ENCODE peak calls at places on chromosomes 13 and 19, in six cellular contexts. P, J, Q, E, X and W are unnamed samples.

GRCh38 chr13:30017880-30018279 is 167.5 kb upstream of the UBL3 start:
- DNase-seq in J (no peak), Q (no peak), E (no peak), P (no peak), X (no peak), W (no peak)

GRCh38 chr19:18477042-18477760 is 39.3 kb upstream of the ISYNA1 start:
- DNase-seq in P (no peak), X (no peak), J (no peak), Q (no peak), E (no peak), W (no peak)

GRCh38 chr19:4444765-4445741 is 12.5 kb downstream of the UBXN6 start:
- DNase-seq in E (no peak), P (no peak), X (no peak), J (no peak), Q (no peak), W (no peak)

GRCh38 chr13:28442872-28443271 is 52.1 kb downstream of the FLT1 start:
- DNase-seq in P (no peak), E (no peak), Q (no peak), X (no peak), J (no peak), W (no peak)

GRCh38 chr13:84821261-84821660 is 939.0 kb upstream of the SLITRK1 start:
- DNase-seq in Q (no peak), P (no peak), J (no peak), E (no peak), X (no peak), W (no peak)

GRCh38 chr19:3868770-3869456 is at the start of gene ZFR2:
- DNase-seq in P (no peak), Q (no peak), J (no peak), E (no peak), X (no peak), W (no peak)

GRCh38 chr19:56132316-56132822 is 8.7 kb upstream of the ZNF444 start:
- DNase-seq in E (no peak), X (no peak), Q (no peak), P (no peak), J (no peak), W (no peak)

GRCh38 chr19:43780706-43781525 is at the start of gene KCNN4:
- DNase-seq in Q (peak), P (peak), J (peak), X (peak), E (peak), W (peak)

GRCh38 chr13:25232937-25233515 is 54.3 kb downstream of the MTMR6 start:
- DNase-seq in J (no peak), Q (peak), X (no peak), E (no peak), P (peak), W (peak)

GRCh38 chr13:38687246-38688229 is 661 bp downstream of the FREM2 start:
- DNase-seq in J (no peak), P (peak), X (no peak), Q (no peak), E (no peak), W (peak)

GRCh38 chr19:18985257-18985656 is 44.2 kb upstream of the HOMER3 start:
- DNase-seq in P (no peak), X (no peak), E (no peak), J (no peak), Q (no peak), W (no peak)

GRCh38 chr19:17788632-17789031 is 6.3 kb upstream of the B3GNT3 start:
- DNase-seq in E (no peak), Q (no peak), X (no peak), P (no peak), J (no peak), W (no peak)

GRCh38 chr13:98541701-98542203 is 35.2 kb downstream of the STK24 start:
- DNase-seq in P (no peak), X (no peak), E (no peak), Q (no peak), J (no peak), W (no peak)
- TF ChIP-seq CTCF in P (no peak), X (no peak), E (no peak), Q (no peak), J (no peak), W (no peak)

GRCh38 chr19:14434157-14434501 is 1.0 kb downstream of the PKN1 start:
- DNase-seq in Q (no peak), J (no peak), X (peak), P (no peak), E (no peak), W (no peak)
- TF ChIP-seq CTCF in Q (no peak), J (no peak), X (no peak), P (no peak), E (no peak), W (no peak)

DNA sequence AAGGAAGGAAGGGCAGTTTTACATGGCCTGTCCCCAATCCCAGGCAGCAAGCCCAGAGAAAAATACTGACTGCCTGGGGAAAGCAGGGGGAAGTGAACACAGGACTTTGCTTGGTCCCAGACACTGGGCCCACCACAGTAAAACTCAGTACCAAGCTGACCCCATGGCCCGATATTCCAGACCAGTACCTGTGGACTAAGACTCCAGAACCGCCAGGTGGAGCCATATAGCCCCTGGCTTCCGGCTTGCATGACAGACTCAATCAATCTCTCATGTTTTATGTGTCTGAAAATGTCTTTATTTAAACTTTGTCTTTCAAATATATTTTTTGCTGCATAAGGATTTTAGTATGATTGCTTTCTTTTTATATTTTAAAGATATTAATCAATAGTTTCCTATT is 767.9 kb upstream of the SLITRK6 start:
- DNase-seq in Q (no peak), X (no peak), E (no peak), J (no peak), P (no peak), W (no peak)
- TF ChIP-seq CTCF in Q (no peak), X (no peak), E (no peak), J (no peak), P (peak), W (peak)

DNA sequence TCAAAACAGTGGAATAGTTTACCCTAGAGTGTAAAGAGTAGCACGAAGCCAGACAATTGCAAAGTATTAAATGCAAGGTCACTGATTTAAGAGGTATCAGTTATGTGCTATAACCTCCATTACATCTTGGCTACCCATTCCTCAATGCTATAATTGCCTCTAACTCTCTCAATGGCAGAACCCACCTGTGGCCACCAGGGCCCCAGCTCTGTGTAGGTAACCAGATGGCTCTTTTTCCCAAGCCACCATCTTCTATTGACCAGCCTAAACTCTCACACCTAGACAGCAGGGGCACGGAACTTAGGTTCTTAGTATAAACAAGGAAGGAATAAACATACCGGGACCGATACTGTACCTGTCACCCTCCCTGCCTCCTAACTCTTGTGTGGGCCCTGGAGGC is 277.6 kb downstream of the PCDH9 start:
- DNase-seq in J (no peak), X (no peak), Q (no peak), E (no peak), P (no peak), W (no peak)
- TF ChIP-seq CTCF in J (no peak), X (no peak), Q (no peak), E (no peak), P (no peak), W (no peak)